ENCODE peak calls at places on chromosome 3, in eight cellular contexts. B is HL-60, M is suprapubic skin, X is GM23338, U is spleen, Y is SK-N-SH, A is HCT116, W is breast epithelium. T is an unnamed sample.

GRCh38 chr3:38579146-38579545 is 70.3 kb downstream of the SCN5A start:
- DNase-seq in B (no peak), M (peak; percentile 69), X (peak; percentile 37), U (peak; percentile 68), Y (peak; percentile 78), A (no peak), W (peak; percentile 29), T (no peak)

GRCh38 chr3:196181127-196181546 is 30.1 kb downstream of the ZDHHC19 start:
- DNase-seq in B (no peak), M (no peak), X (no peak), U (peak; percentile 67), Y (peak; percentile 8), A (no peak), W (no peak), T (no peak)

GRCh38 chr3:4494807-4495200 is 1.7 kb downstream of the ITPR1 start:
- DNase-seq in B (no peak), M (no peak), X (no peak), U (no peak), Y (no peak), A (no peak), W (no peak), T (no peak)

GRCh38 chr3:185940951-185941350 is 3.1 kb upstream of the TRA2B start:
- DNase-seq in B (no peak), M (no peak), X (no peak), U (no peak), Y (no peak), A (no peak), W (no peak), T (no peak)

GRCh38 chr3:13559751-13560540 is 11.0 kb downstream of the FBLN2 start:
- DNase-seq in B (no peak), M (no peak), X (no peak), U (no peak), Y (no peak), A (no peak), W (no peak), T (no peak)

GRCh38 chr3:127373701-127374625 is 86.1 kb upstream of the PRR20G start:
- DNase-seq in B (no peak), M (peak; percentile 59), X (peak; percentile 71), U (peak; percentile 54), Y (no peak), A (peak; percentile 8), W (no peak), T (no peak)

GRCh38 chr3:16132926-16133325 is 41.6 kb upstream of the GALNT15 start:
- DNase-seq in B (no peak), M (no peak), X (no peak), U (no peak), Y (no peak), A (no peak), W (no peak), T (no peak)

GRCh38 chr3:127759826-127760225 is 62.5 kb downstream of the MGLL start:
- DNase-seq in B (no peak), M (no peak), X (no peak), U (peak; percentile 58), Y (no peak), A (no peak), W (no peak), T (no peak)

GRCh38 chr3:9779721-9780450 is 10.1 kb upstream of the CAMK1 start:
- DNase-seq in B (peak; percentile 78), M (no peak), X (no peak), U (peak; percentile 89), Y (no peak), A (no peak), W (no peak), T (peak; percentile 26)

GRCh38 chr3:45537960-45538640 is 56.5 kb upstream of the LIMD1 start:
- DNase-seq in B (no peak), M (no peak), X (no peak), U (no peak), Y (no peak), A (no peak), W (no peak), T (no peak)

GRCh38 chr3:195811756-195812155 is at the start of gene MUC4:
- DNase-seq in B (no peak), M (no peak), X (peak; percentile 63), U (peak; percentile 64), Y (no peak), A (no peak), W (no peak), T (no peak)

GRCh38 chr3:176590722-176591121 is 606.6 kb downstream of the TBL1XR1 start:
- DNase-seq in B (no peak), M (no peak), X (no peak), U (no peak), Y (no peak), A (no peak), W (no peak), T (no peak)

GRCh38 chr3:61078016-61078415 is 173.2 kb downstream of the FHIT start:
- DNase-seq in B (no peak), M (no peak), X (no peak), U (no peak), Y (no peak), A (no peak), W (no peak), T (no peak)

DNA sequence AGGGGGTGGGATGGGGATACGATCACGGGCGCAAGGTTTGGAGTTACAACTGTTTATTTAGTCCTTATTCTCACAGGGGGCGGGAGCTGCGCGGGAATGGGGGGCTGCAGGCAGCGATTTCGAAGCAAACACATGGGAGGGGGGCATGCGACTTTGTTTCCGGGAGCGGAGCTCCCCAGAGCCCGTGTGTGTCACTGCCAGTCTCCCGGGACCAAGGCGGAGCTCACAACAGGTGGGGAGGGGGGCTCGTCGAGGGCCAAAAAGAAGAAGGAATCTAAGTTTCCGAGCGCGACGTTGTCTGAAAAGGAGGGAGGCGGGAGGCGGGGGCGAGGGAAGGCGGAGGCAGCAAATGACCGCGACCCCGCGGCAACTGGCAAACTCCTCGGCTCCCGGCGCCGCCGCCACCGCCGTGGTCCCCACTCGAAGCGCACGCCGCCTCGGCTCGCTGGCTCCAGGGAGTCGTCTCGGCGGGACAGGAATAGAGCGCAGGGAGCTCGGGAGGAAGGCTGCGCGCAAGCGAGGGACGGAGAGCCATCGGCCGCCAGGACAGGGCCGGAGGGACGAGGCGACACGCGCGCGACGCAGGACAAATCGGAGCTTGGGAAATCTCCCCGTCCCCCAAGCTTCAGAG is 1.4 kb downstream of the FOXP1 start:
- DNase-seq in B (peak; percentile 57), M (peak; percentile 79), X (peak; percentile 88), U (peak; percentile 90), Y (peak; percentile 68), A (no peak), W (peak; percentile 64), T (no peak)
- H3K4me3 ChIP-seq in B (peak overlapping the region; percentile 75), M (peak overlapping the region; percentile 83), X (peak overlapping the region; percentile 80), U (peak overlapping the region; percentile 75), Y (peak overlapping the region; percentile 86), A (peak overlapping the region; percentile 62), W (peak overlapping the region; percentile 95), T (peak overlapping the region; percentile 84)

GRCh38 chr3:143354342-143354741 is 234.8 kb downstream of the CHST2 start:
- DNase-seq in B (no peak), M (no peak), X (no peak), U (no peak), Y (no peak), A (no peak), W (no peak), T (no peak)
- TF ChIP-seq POLR2AphosphoS5 in B (no peak), M (no peak), X (no peak), U (no peak), Y (no peak), A (no peak), W (no peak), T (no peak)

DNA sequence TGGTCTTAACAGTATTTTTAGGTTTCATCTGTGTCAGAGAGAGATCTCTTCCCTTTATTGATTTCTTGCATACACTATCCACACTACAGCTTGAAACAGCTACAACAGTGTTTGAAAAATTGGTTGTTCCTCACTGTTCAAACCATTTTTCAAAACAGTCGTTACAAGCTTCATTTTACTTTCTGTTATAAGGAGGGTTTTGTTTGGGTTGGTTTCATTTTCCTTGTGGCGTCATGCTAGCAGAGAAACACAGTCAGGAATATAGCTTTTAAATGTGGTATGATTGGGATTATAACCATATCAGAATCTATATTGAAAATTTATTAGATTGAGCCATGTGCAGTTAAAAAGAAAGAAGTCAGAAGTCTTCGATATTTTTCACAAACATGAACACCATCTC is 400.6 kb downstream of the ZBTB20 start:
- DNase-seq in B (no peak), M (no peak), X (no peak), U (no peak), Y (no peak), A (no peak), W (no peak), T (no peak)
- H3K4me3 ChIP-seq in B (no peak overlapping the region), M (peak overlapping the region; percentile 20), X (no peak overlapping the region), U (no peak overlapping the region), Y (no peak overlapping the region), A (peak overlapping the region; percentile 57), W (peak overlapping the region; percentile 42), T (no peak overlapping the region)

GRCh38 chr3:32109256-32109655 is 2.8 kb downstream of the GPD1L start:
- DNase-seq in B (no peak), M (peak; percentile 93), X (peak; percentile 21), U (no peak), Y (peak; percentile 46), A (no peak), W (peak; percentile 86), T (no peak)
- TF ChIP-seq POLR2AphosphoS5 in B (no peak), M (no peak), X (no peak), U (peak; percentile 50), Y (no peak), A (no peak), W (peak; percentile 38), T (no peak)

GRCh38 chr3:171967137-171967783 is 72.1 kb upstream of the FNDC3B start:
- DNase-seq in B (peak; percentile 86), M (no peak), X (no peak), U (no peak), Y (no peak), A (peak; percentile 60), W (no peak), T (no peak)
- H3K4me3 ChIP-seq in B (no peak overlapping the region), M (no peak overlapping the region), X (no peak overlapping the region), U (no peak overlapping the region), Y (no peak overlapping the region), A (no peak overlapping the region), W (no peak overlapping the region), T (no peak overlapping the region)

GRCh38 chr3:33103034-33103433 is 6.1 kb upstream of the GLB1 start:
- DNase-seq in B (no peak), M (no peak), X (no peak), U (no peak), Y (no peak), A (no peak), W (no peak), T (no peak)

GRCh38 chr3:33103480-33103879 is 6.5 kb upstream of the GLB1 start:
- DNase-seq in B (peak; percentile 59), M (no peak), X (no peak), U (no peak), Y (no peak), A (no peak), W (no peak), T (no peak)

GRCh38 chr3:33099109-33099645 is 2.2 kb upstream of the GLB1 start:
- DNase-seq in B (no peak), M (no peak), X (no peak), U (no peak), Y (no peak), A (no peak), W (no peak), T (no peak)

GRCh38 chr3:33099701-33100100 is 2.8 kb upstream of the GLB1 start:
- DNase-seq in B (no peak), M (no peak), X (no peak), U (no peak), Y (no peak), A (no peak), W (no peak), T (no peak)

GRCh38 chr3:33100229-33100628 is 3.3 kb upstream of the GLB1 start:
- DNase-seq in B (no peak), M (no peak), X (no peak), U (no peak), Y (no peak), A (no peak), W (no peak), T (no peak)
- TF ChIP-seq POLR2AphosphoS5 in B (no peak), M (no peak), X (no peak), U (no peak), Y (no peak), A (no peak), W (no peak), T (no peak)

T was measured in SK-N-MC.